ENCODE peak calls at places on chromosomes 13 and 19, in nine cellular contexts. N is lower leg skin; Y is dorsolateral prefrontal cortex; J is AG04449; D is AG09319; C is nephron progenitor cell; S is colonic mucosa; T is WTC11; H is CD8-positive, alpha-beta T cell. R is an unnamed sample.

GRCh38 chr19:1122972-1123363 is 19.2 kb downstream of the GPX4 start:
- DNase-seq in S (peak; percentile 82), N (peak; percentile 86), D (peak; percentile 60), C (peak; percentile 95), H (no peak), Y (no peak), T (peak; percentile 97), J (no peak), R (peak; percentile 96)

GRCh38 chr13:34294483-34295129 is 476.7 kb downstream of the RFC3 start:
- DNase-seq in Y (no peak), H (no peak), C (no peak), S (no peak), D (no peak), T (no peak), N (no peak), J (no peak), R (no peak)

GRCh38 chr19:15702590-15702930 is 25.3 kb upstream of the OR10H2 start:
- DNase-seq in T (no peak), D (no peak), N (peak; percentile 95), S (peak; percentile 94), H (no peak), Y (peak; percentile 44), C (no peak), J (peak; percentile 2), R (no peak)

GRCh38 chr19:46346821-46347571 is at the start of gene PPP5C:
- DNase-seq in J (peak; percentile 21), S (peak; percentile 91), H (peak; percentile 77), D (peak; percentile 83), Y (peak; percentile 70), C (peak; percentile 92), N (peak; percentile 97), T (peak; percentile 92), R (peak; percentile 98)

GRCh38 chr19:17948474-17948966 is 15.7 kb downstream of the CCDC124 start:
- DNase-seq in S (no peak), H (no peak), C (no peak), Y (no peak), T (peak; percentile 71), J (no peak), D (no peak), N (no peak), R (no peak)

GRCh38 chr13:102724923-102725322 is 30.1 kb upstream of the METTL21C start:
- DNase-seq in T (no peak), D (no peak), C (no peak), S (no peak), N (no peak), J (peak; percentile 23), Y (no peak), H (no peak), R (no peak)

GRCh38 chr19:39568604-39569003 is 28.6 kb upstream of the EID2 start:
- DNase-seq in Y (no peak), D (no peak), H (no peak), T (no peak), J (no peak), C (no peak), N (no peak), S (no peak), R (no peak)

GRCh38 chr19:47353307-47353712 is 4.2 kb downstream of the DHX34 start:
- DNase-seq in D (no peak), S (peak; percentile 66), H (no peak), Y (no peak), J (no peak), N (no peak), T (no peak), C (no peak), R (no peak)

GRCh38 chr13:34035676-34036325 is 217.9 kb downstream of the RFC3 start:
- DNase-seq in S (no peak), J (no peak), N (no peak), Y (no peak), H (no peak), T (no peak), D (no peak), C (no peak), R (no peak)

GRCh38 chr19:51166846-51167490 is 24.9 kb downstream of the SIGLEC7 start:
- DNase-seq in Y (no peak), T (no peak), J (no peak), N (no peak), D (no peak), H (peak; percentile 29), S (peak; percentile 31), C (no peak), R (peak; percentile 67)

GRCh38 chr13:43119206-43119605 is 95.8 kb downstream of the DNAJC15 start:
- DNase-seq in D (no peak), C (no peak), H (no peak), J (no peak), T (no peak), Y (no peak), S (no peak), N (no peak), R (no peak)

GRCh38 chr13:43111887-43112400 is 88.6 kb downstream of the DNAJC15 start:
- DNase-seq in N (no peak), Y (no peak), S (no peak), J (no peak), C (no peak), D (no peak), H (no peak), T (no peak), R (no peak)

GRCh38 chr13:43113603-43114002 is 90.2 kb downstream of the DNAJC15 start:
- DNase-seq in J (peak; percentile 23), Y (no peak), S (no peak), N (no peak), T (no peak), D (no peak), C (no peak), H (no peak), R (no peak)

GRCh38 chr13:43114504-43114903 is 91.1 kb downstream of the DNAJC15 start:
- DNase-seq in T (no peak), Y (no peak), J (no peak), H (no peak), D (no peak), C (no peak), S (no peak), N (no peak), R (no peak)

GRCh38 chr13:43116242-43116641 is 92.9 kb downstream of the DNAJC15 start:
- DNase-seq in D (no peak), C (no peak), J (no peak), T (no peak), H (no peak), Y (no peak), N (no peak), S (no peak), R (no peak)
- TF ChIP-seq CTCF in D (no peak), C (no peak), J (no peak), T (peak; percentile 27), H (no peak), Y (no peak), N (no peak), S (no peak), R (no peak)

DNA sequence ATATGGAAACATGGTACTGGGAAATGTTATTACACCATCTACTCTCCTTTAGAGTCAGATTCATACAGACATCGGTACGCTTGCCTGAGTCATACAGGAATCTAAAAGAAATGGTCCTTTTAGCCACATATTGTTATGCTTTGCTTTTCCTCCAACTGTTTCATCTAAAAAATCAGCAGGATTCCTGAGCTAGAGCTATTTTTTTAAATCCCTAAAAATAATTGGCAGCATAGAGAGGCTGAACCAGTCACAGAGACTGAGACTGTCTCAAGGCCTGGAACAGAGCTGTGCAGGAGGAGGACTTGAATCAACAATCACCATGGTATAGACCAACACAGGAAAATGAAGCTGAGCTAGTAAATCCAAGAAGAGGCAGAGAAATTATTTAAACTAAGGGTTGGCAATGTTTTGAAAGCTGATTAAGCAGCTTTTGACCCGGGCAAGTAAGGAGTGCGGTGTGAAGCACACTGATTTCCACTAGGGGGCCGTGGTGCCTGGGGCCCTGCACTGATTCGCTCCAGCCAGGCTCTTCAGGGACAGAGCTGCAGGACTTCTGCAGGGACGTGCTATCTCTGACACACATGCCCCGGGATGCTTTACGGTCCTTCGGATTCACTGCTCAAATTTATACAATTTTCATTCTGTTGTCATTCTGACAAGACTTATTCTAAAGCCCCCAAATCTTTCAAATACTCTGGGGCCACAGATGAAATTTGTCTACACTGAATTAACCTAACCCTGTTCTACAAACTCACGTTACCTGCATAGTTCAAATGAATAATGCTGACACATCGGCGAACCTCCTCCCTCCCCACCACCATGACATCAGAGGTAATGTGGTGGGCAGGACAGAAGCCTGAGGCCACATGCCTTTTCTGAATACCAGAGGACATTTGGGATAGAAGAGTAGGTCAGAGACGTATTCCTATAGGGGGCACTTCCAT is 87.6 kb upstream of the SLC15A1 start:
- DNase-seq in C (peak; percentile 76), Y (peak; percentile 58), H (peak; percentile 11), S (peak; percentile 49), T (peak; percentile 78), D (no peak), J (no peak), N (no peak), R (peak; percentile 53)
- TF ChIP-seq CTCF in C (peak; percentile 88), Y (peak; percentile 85), H (peak; percentile 51), S (peak; percentile 82), T (peak; percentile 87), D (peak; percentile 82), J (peak; percentile 84), N (no peak), R (peak; percentile 55)

GRCh38 chr19:49679832-49680472 is 2.9 kb downstream of the PRMT1 start:
- DNase-seq in Y (no peak), H (no peak), S (no peak), C (no peak), D (no peak), J (no peak), T (no peak), N (no peak), R (no peak)

GRCh38 chr19:49680473-49681351 is 3.6 kb downstream of the PRMT1 start:
- DNase-seq in T (peak; percentile 99), C (peak; percentile 100), J (no peak), Y (peak; percentile 91), N (peak; percentile 98), H (peak; percentile 93), S (peak; percentile 92), D (peak; percentile 53), R (peak; percentile 95)

GRCh38 chr19:49677901-49678674 is 1.0 kb downstream of the PRMT1 start:
- DNase-seq in N (peak; percentile 95), S (peak; percentile 86), T (peak; percentile 95), J (no peak), D (no peak), Y (peak; percentile 68), H (peak; percentile 77), C (peak; percentile 94), R (peak; percentile 78)

GRCh38 chr19:49677232-49677881 is at the start of gene PRMT1:
- DNase-seq in J (no peak), T (peak; percentile 63), N (no peak), C (peak; percentile 69), Y (no peak), D (no peak), S (no peak), H (peak; percentile 40), R (no peak)

GRCh38 chr19:49678970-49679831 is 2.1 kb downstream of the PRMT1 start:
- DNase-seq in Y (no peak), N (no peak), T (no peak), C (no peak), H (no peak), J (no peak), S (no peak), D (no peak), R (no peak)
- TF ChIP-seq CTCF in Y (no peak), N (no peak), T (no peak), C (no peak), H (no peak), J (no peak), S (no peak), D (no peak), R (no peak)

DNA sequence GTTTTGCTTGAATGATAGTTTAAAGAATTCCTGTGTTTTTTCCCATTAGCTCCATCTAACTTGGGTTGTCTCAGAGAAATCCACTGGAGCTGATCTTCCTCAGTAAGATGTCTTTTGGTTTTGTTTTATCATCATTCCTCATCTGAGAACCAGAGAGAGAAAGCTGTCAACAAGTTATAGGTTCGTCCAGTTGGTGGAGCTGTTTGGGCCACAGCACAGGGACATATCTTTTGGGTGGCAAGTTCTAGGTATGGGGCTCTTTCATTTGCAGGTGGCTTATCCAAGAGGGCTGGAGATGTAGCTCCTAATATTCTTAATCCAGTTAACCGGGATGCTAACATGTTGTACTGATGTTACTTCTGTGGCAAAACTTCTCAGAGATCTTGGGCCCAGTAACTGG is 174.2 kb downstream of the KCNRG start:
- DNase-seq in N (no peak), S (no peak), H (no peak), C (no peak), D (no peak), J (no peak), T (no peak), Y (no peak), R (no peak)
- TF ChIP-seq CTCF in N (no peak), S (no peak), H (no peak), C (no peak), D (no peak), J (no peak), T (no peak), Y (no peak), R (no peak)

R was measured in GM13976.